ENCODE peak calls at places on chromosomes 4 and X, in four cellular contexts. One of them, this sample, is unnamed.

GRCh38 chrX:111100191-111100590 is 4.2 kb downstream of the PAK3 start:
- DNase-seq in CD8-positive, alpha-beta memory T cell: peak
- DNase-seq in lung: no peak
- DNase-seq in left lung: no peak
- DNase-seq in this sample: no peak

GRCh38 chr4:7719354-7720174 is 220.1 kb downstream of the AFAP1 start:
- DNase-seq in lung: peak
- DNase-seq in CD8-positive, alpha-beta memory T cell: peak
- DNase-seq in left lung: peak
- DNase-seq in this sample: no peak

GRCh38 chrX:129522184-129523059 is 868 bp downstream of the SMARCA1 start:
- DNase-seq in left lung: peak
- DNase-seq in CD8-positive, alpha-beta memory T cell: no peak
- DNase-seq in lung: peak
- DNase-seq in this sample: no peak

GRCh38 chr4:162163892-162164759 is at the start of gene FSTL5:
- DNase-seq in lung: peak
- DNase-seq in left lung: peak
- DNase-seq in CD8-positive, alpha-beta memory T cell: peak
- DNase-seq in this sample: peak

GRCh38 chr4:176584031-176584430 is 208.7 kb downstream of the VEGFC start:
- DNase-seq in CD8-positive, alpha-beta memory T cell: no peak
- DNase-seq in lung: no peak
- DNase-seq in left lung: no peak
- DNase-seq in this sample: no peak

GRCh38 chr4:153115322-153116100 is 88.7 kb upstream of the TRIM2 start:
- DNase-seq in CD8-positive, alpha-beta memory T cell: peak
- DNase-seq in left lung: no peak
- DNase-seq in lung: peak
- DNase-seq in this sample: peak

GRCh38 chr4:39559641-39560040 is 32.4 kb upstream of the UGDH start:
- DNase-seq in lung: no peak
- DNase-seq in left lung: no peak
- DNase-seq in CD8-positive, alpha-beta memory T cell: no peak
- DNase-seq in this sample: no peak

GRCh38 chr4:138949866-138950265 is 65.7 kb upstream of the NOCT start:
- DNase-seq in lung: no peak
- DNase-seq in left lung: no peak
- DNase-seq in CD8-positive, alpha-beta memory T cell: no peak
- DNase-seq in this sample: no peak

GRCh38 chr4:88958080-88958479 is 98.9 kb downstream of the FAM13A start:
- DNase-seq in left lung: no peak
- DNase-seq in lung: no peak
- DNase-seq in CD8-positive, alpha-beta memory T cell: no peak
- DNase-seq in this sample: no peak

GRCh38 chr4:121155893-121156292 is 8.2 kb downstream of the TNIP3 start:
- DNase-seq in left lung: no peak
- DNase-seq in CD8-positive, alpha-beta memory T cell: no peak
- DNase-seq in lung: no peak
- DNase-seq in this sample: peak

GRCh38 chr4:76866641-76867040 is 31.3 kb downstream of the SOWAHB start:
- DNase-seq in left lung: no peak
- DNase-seq in lung: no peak
- DNase-seq in CD8-positive, alpha-beta memory T cell: no peak
- DNase-seq in this sample: no peak

GRCh38 chr4:76872556-76872955 is 25.4 kb downstream of the SOWAHB start:
- DNase-seq in CD8-positive, alpha-beta memory T cell: no peak
- DNase-seq in left lung: no peak
- DNase-seq in lung: no peak
- DNase-seq in this sample: no peak

GRCh38 chr4:76867377-76867776 is 30.6 kb downstream of the SOWAHB start:
- DNase-seq in CD8-positive, alpha-beta memory T cell: no peak
- DNase-seq in lung: no peak
- DNase-seq in left lung: no peak
- DNase-seq in this sample: no peak

DNA sequence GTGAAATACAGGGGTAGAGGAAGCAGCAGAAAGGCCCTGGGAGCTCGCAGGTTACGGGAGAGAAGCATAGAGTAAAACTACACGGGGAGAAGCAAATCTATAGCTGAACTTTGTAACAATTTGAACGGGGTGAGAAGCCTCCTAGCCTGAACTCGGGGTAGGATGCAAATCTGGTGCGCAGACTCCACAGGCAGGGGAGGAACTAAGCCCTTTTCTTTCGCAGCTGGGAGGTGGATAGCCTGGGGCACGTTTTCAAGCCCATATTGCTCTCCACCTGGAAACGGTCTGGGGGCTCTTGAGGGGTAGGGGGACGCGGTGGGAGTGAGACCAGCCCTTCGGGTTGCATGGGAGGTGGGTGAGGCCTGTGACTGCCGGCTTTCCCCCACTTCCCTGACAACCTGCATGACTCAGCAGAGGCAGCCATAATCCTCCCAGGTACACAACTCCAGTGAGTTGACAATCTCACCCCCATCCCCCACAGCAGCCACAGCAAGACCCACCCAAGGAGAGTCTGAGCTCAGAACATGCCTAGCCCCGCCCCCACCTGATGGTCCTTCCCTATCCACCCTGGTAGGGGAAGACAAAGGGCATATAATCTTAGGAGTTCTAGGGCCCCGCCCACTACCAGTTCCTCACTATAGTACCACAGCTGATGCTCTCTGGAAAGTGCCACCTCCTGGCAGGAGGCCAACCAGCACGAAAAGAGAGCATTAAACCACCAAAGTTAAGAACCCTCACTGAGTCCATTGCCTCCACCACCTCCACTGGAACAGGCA is 29.9 kb downstream of the SOWAHB start:
- DNase-seq in left lung: no peak
- DNase-seq in lung: no peak
- DNase-seq in CD8-positive, alpha-beta memory T cell: no peak
- DNase-seq in this sample: no peak
- H3K27ac ChIP-seq in left lung: no peak
- H3K27ac ChIP-seq in lung: no peak
- H3K27ac ChIP-seq in CD8-positive, alpha-beta memory T cell: no peak
- H3K27ac ChIP-seq in this sample: no peak

GRCh38 chrX:18886344-18887161 is 97.4 kb downstream of the PHKA2 start:
- DNase-seq in lung: peak
- DNase-seq in CD8-positive, alpha-beta memory T cell: peak
- DNase-seq in left lung: peak
- DNase-seq in this sample: no peak
- H3K27ac ChIP-seq in lung: peak
- H3K27ac ChIP-seq in CD8-positive, alpha-beta memory T cell: peak
- H3K27ac ChIP-seq in left lung: peak
- H3K27ac ChIP-seq in this sample: peak

GRCh38 chr4:145438298-145438697 is 43.4 kb upstream of the SMAD1 start:
- DNase-seq in lung: no peak
- DNase-seq in left lung: no peak
- DNase-seq in CD8-positive, alpha-beta memory T cell: no peak
- DNase-seq in this sample: no peak
- H3K27ac ChIP-seq in lung: no peak
- H3K27ac ChIP-seq in left lung: no peak
- H3K27ac ChIP-seq in CD8-positive, alpha-beta memory T cell: no peak
- H3K27ac ChIP-seq in this sample: no peak

DNA sequence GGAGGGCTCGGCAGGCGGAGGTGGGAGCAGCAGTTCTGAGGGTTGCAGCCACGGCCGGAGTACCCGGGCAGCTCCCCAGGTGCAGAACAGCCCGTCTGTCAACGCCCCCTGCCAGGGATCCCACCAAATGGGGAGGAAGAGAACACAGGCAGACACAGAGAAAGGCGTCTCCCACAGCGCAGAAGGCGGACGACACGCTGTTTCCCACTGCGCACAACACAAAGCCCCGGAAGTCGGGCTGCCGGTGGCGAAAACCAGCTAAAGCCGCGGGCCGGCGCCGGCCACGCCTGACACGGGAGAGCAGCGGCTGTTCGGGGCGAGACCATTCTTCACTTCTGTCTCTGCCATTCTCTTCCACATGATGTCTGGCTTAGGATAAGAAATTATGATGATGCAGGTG is 31.6 kb downstream of the CTBP1 start:
- DNase-seq in lung: no peak
- DNase-seq in left lung: no peak
- DNase-seq in CD8-positive, alpha-beta memory T cell: no peak
- DNase-seq in this sample: no peak
- H3K27ac ChIP-seq in lung: no peak
- H3K27ac ChIP-seq in left lung: peak
- H3K27ac ChIP-seq in CD8-positive, alpha-beta memory T cell: no peak
- H3K27ac ChIP-seq in this sample: no peak

DNA sequence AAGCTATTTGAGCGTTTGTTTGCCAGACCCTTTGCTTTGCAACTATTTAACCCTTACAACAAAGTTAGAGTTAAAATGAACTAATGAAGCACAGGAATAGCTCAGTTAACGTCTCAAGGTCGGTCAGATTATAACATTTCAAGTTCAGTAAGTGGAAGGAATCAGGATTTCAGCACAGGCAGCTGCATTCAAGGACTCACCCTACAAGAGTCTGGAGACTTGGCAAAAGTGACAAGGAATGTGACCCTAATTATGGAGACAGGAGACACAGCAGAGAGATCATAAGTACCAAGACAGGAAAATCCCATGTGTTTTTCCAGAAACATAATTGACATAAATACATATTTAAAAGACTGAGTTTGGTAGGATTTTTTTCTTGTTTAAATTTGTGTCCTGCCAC is 1481.7 kb downstream of the TECRL start:
- DNase-seq in left lung: no peak
- DNase-seq in lung: no peak
- DNase-seq in CD8-positive, alpha-beta memory T cell: no peak
- DNase-seq in this sample: no peak
- H3K27ac ChIP-seq in left lung: no peak
- H3K27ac ChIP-seq in lung: no peak
- H3K27ac ChIP-seq in CD8-positive, alpha-beta memory T cell: no peak
- H3K27ac ChIP-seq in this sample: no peak